ENCODE peak calls at places on chromosome 4, in six cellular contexts. Q, Y, L, N, K and H are unnamed samples.

GRCh38 chr4:89283975-89284556 is 23.5 kb downstream of the GPRIN3 start:
- DNase-seq in Q (no peak), Y (no peak), L (no peak), N (no peak), K (no peak), H (no peak)

GRCh38 chr4:113591982-113592381 is 169.6 kb downstream of the CAMK2D start:
- DNase-seq in Q (no peak), Y (no peak), L (no peak), N (no peak), K (no peak), H (no peak)

GRCh38 chr4:8917321-8917811 is 45.7 kb upstream of the HMX1 start:
- DNase-seq in Q (no peak), Y (peak; percentile 21), L (no peak), N (no peak), K (no peak), H (peak; percentile 57)

GRCh38 chr4:17447675-17448298 is 64.1 kb downstream of the QDPR start:
- DNase-seq in Q (peak; percentile 78), Y (no peak), L (peak; percentile 57), N (no peak), K (no peak), H (no peak)

GRCh38 chr4:137664055-137664405 is 131.7 kb upstream of the PCDH18 start:
- DNase-seq in Q (no peak), Y (no peak), L (no peak), N (no peak), K (no peak), H (no peak)

GRCh38 chr4:15348236-15348635 is 79.6 kb upstream of the C1QTNF7 start:
- DNase-seq in Q (no peak), Y (no peak), L (no peak), N (no peak), K (no peak), H (no peak)

GRCh38 chr4:173189117-173189693 is 20.6 kb downstream of the GALNT7 start:
- DNase-seq in Q (peak; percentile 55), Y (no peak), L (no peak), N (no peak), K (no peak), H (no peak)

GRCh38 chr4:76212851-76213414 is 691 bp downstream of the SCARB2 start:
- DNase-seq in Q (peak; percentile 38), Y (no peak), L (no peak), N (no peak), K (no peak), H (no peak)

GRCh38 chr4:6765703-6766102 is 16.8 kb upstream of the KIAA0232 start:
- DNase-seq in Q (no peak), Y (no peak), L (no peak), N (no peak), K (no peak), H (no peak)

GRCh38 chr4:15479089-15479912 is 9.6 kb downstream of the CC2D2A start:
- DNase-seq in Q (peak; percentile 85), Y (peak; percentile 67), L (peak; percentile 45), N (no peak), K (peak; percentile 38), H (peak; percentile 71)

GRCh38 chr4:98568896-98569663 is 89.3 kb downstream of the TSPAN5 start:
- DNase-seq in Q (no peak), Y (no peak), L (no peak), N (no peak), K (no peak), H (no peak)

GRCh38 chr4:3514806-3515421 is 17.3 kb downstream of the LRPAP1 start:
- DNase-seq in Q (peak; percentile 27), Y (peak; percentile 65), L (no peak), N (peak; percentile 28), K (no peak), H (no peak)

GRCh38 chr4:1245481-1246051 is 3.4 kb downstream of the CTBP1 start:
- DNase-seq in Q (no peak), Y (peak; percentile 35), L (no peak), N (peak; percentile 13), K (no peak), H (no peak)

DNA sequence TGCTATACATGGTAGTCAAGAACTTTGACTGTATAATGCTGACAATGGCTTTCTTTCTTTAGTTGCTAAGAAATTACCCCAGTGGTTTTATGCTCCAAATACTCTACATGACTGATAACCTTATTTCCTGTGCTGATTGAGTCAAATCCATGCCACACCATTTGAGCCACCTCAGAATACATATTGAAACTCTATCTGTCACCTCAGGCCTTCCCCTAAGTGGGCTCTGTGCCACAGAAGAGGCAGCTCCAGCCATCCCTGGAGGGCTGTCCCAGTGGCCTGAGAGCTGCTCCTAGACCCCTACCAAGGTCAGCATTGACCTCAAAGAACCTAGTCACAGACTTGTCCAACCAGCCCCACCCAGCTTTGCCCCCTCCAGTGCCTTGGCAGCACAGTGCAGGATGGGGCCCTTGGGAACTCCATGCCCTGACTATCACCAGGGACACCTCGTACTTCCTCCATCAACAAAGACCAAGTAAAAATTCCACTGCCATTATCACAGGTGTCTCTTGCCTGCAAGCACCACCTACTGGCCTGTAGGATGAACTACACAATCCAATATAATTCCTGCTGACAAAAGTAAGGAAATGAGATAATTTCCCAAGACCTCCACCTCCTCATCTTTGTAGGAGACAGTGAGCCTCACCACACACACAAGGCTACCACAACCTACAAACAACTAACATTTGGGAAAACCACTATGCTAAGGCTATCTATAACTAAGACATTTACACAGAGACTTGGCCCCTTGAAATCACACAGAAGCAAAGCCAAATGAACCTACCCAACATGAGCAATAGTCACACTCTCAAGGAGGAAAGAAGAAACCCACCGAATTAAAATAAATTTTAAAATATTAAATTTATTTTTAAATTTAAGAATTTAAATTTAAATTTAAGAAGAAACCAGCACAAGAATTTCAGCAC is 239.9 kb downstream of the NKX6-1 start:
- DNase-seq in Q (peak; percentile 50), Y (no peak), L (peak; percentile 9), N (no peak), K (no peak), H (no peak)
- TF ChIP-seq CTCF in Q (peak; percentile 76), Y (peak; percentile 23), L (peak; percentile 36), N (peak; percentile 21), K (peak; percentile 26), H (peak; percentile 73)

DNA sequence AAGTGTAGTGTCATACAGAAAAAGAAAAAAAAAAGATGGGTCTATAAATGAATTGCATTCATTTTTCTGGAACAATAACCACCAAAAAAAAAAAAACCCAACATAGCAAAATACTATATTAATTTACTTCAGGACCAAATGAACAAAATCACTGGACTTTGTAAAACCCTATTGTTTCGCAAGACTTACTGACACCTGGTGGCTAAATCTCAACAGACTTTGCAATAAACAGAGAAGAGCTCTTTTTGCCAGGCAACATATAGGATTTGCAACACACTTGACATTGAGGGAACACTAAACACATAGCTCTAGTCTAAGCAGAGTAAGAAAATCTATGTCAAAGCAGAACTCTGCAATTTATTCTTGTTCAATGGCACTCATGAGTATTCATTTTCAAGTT is 990.2 kb downstream of the STPG2 start:
- DNase-seq in Q (peak; percentile 54), Y (no peak), L (no peak), N (no peak), K (no peak), H (no peak)
- TF ChIP-seq CTCF in Q (peak; percentile 49), Y (peak; percentile 37), L (no peak), N (no peak), K (no peak), H (peak; percentile 67)

DNA sequence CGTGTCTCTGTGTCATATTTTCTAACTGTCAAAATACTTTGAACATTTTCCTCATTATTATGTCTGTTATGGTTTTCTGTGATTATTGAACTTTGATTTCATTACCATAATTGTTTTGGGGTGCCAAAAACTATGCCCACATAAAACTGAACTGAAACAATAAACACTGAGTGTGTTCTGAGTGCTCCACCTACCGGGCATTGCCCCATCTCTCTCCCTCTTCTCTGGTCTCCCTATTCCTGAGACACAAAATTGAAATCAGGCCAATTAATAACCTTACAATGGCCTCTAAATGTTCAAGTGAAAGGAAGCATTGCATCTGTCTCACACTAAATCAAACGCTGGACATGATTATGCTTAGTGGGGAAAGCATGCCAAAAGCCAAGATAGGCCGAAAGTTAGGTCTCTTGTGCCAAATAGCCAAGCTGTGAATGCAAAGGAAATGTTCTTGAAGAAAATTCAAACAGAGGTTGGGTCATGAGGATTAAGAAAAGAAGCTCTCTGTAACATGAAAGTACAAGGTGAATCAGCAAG is 972.3 kb downstream of the PCDH7 start:
- DNase-seq in Q (no peak), Y (no peak), L (no peak), N (no peak), K (no peak), H (no peak)
- TF ChIP-seq CTCF in Q (peak; percentile 29), Y (no peak), L (no peak), N (no peak), K (no peak), H (peak; percentile 25)

DNA sequence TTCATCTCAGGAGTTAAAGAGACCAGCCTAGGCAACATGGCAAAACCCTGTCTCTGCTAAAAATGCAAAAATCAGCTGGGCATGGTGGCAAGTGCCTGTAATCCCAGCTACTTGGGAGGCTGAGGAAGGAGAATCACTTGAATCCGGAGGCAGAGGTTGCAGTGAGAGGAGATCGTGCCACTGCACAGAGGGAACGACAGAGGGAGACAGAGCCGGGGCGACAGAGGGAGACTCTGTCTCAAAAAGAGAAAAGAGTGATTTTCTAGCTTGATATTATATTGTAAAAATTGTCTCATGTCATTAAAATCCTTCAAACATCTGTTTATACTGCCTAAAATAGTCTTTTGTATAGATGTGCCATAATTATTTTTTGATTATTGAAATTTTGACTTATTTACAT is 225.4 kb upstream of the AGA start:
- DNase-seq in Q (peak; percentile 1), Y (no peak), L (no peak), N (no peak), K (no peak), H (no peak)
- TF ChIP-seq CTCF in Q (peak; percentile 44), Y (no peak), L (no peak), N (no peak), K (no peak), H (peak; percentile 45)

GRCh38 chr4:121939690-121940089 is 12.2 kb downstream of the TRPC3 start:
- DNase-seq in Q (no peak), Y (no peak), L (no peak), N (no peak), K (no peak), H (no peak)

GRCh38 chr4:121938282-121939092 is 13.4 kb downstream of the TRPC3 start:
- DNase-seq in Q (peak; percentile 14), Y (no peak), L (no peak), N (no peak), K (no peak), H (no peak)

GRCh38 chr4:121946644-121947043 is 5.2 kb downstream of the TRPC3 start:
- DNase-seq in Q (no peak), Y (no peak), L (no peak), N (no peak), K (no peak), H (no peak)

DNA sequence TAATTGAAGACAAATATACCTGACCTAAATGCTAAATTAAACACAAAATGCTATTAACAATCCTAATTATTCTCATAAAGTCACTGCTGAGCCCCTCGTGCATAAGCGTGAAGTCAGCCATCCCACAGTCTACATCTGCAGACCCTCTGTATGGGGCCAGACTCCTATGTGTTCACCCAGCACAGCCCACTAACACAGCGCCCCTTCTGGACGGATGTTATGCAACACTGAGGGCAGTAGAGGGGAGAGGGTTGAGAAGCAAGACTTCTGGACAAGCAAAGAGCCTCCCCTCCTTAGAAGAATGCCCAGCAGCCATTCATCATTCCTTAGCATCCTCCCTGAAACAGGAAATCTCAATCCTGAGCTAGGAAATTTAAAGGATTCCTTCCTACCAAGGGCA is 7.9 kb downstream of the TRPC3 start:
- DNase-seq in Q (no peak), Y (no peak), L (no peak), N (no peak), K (no peak), H (no peak)
- TF ChIP-seq CTCF in Q (peak; percentile 33), Y (no peak), L (no peak), N (no peak), K (no peak), H (peak; percentile 61)

GRCh38 chr4:69060651-69061308 is 35.5 kb upstream of the UGT2B7 start:
- DNase-seq in Q (peak; percentile 21), Y (no peak), L (no peak), N (no peak), K (no peak), H (no peak)
- TF ChIP-seq CTCF in Q (no peak), Y (no peak), L (no peak), N (no peak), K (no peak), H (no peak)